ENCODE peak calls at places on chromosome 2, in four cellular contexts. I is naive thymus-derived CD4-positive, alpha-beta T cell; D is AG04449; N is bronchial epithelial cell. W is an unnamed sample.

GRCh38 chr2:229407170-229407569 is 136.1 kb upstream of the PID1 start:
- DNase-seq in I (no peak), D (no peak), N (peak; percentile 99), W (peak; percentile 66)

GRCh38 chr2:187654535-187654934 is 100.3 kb upstream of the TFPI start:
- DNase-seq in I (no peak), D (no peak), N (no peak), W (peak; percentile 51)

GRCh38 chr2:20868377-20868776 is 45.5 kb upstream of the LDAH start:
- DNase-seq in I (peak; percentile 31), D (no peak), N (no peak), W (no peak)

GRCh38 chr2:104859310-104860130 is 5.6 kb downstream of the POU3F3 start:
- DNase-seq in I (no peak), D (no peak), N (no peak), W (no peak)

GRCh38 chr2:52536929-52537460 is 1230.6 kb upstream of the CHAC2 start:
- DNase-seq in I (no peak), D (no peak), N (peak; percentile 91), W (no peak)

GRCh38 chr2:173271135-173271534 is 83.5 kb upstream of the CDCA7 start:
- DNase-seq in I (no peak), D (no peak), N (no peak), W (no peak)

GRCh38 chr2:230866704-230867561 is 2.2 kb downstream of the ITM2C start:
- DNase-seq in I (peak; percentile 62), D (no peak), N (no peak), W (peak; percentile 26)

GRCh38 chr2:234741976-234742375 is 209.8 kb upstream of the SH3BP4 start:
- DNase-seq in I (no peak), D (no peak), N (peak; percentile 51), W (no peak)

GRCh38 chr2:73964223-73964622 is 20.5 kb upstream of the TET3 start:
- DNase-seq in I (no peak), D (no peak), N (no peak), W (no peak)

GRCh38 chr2:15750433-15750814 is 158.8 kb downstream of the DDX1 start:
- DNase-seq in I (no peak), D (no peak), N (no peak), W (no peak)

GRCh38 chr2:84649487-84650142 is 133.3 kb downstream of the DNAH6 start:
- DNase-seq in I (peak; percentile 49), D (no peak), N (no peak), W (no peak)

GRCh38 chr2:144659731-144660275 is 139.9 kb upstream of the ZEB2 start:
- DNase-seq in I (no peak), D (peak; percentile 91), N (peak; percentile 99), W (peak; percentile 98)

GRCh38 chr2:236856856-236857616 is 228.7 kb upstream of the COPS8 start:
- DNase-seq in I (no peak), D (no peak), N (no peak), W (no peak)

GRCh38 chr2:128347701-128348504 is 29.2 kb upstream of the HS6ST1 start:
- DNase-seq in I (no peak), D (no peak), N (no peak), W (peak; percentile 94)

GRCh38 chr2:83251473-83251872 is 1207.6 kb downstream of the SUCLG1 start:
- DNase-seq in I (no peak), D (no peak), N (peak; percentile 0), W (no peak)

GRCh38 chr2:236044191-236044590 is 124.0 kb downstream of the GBX2 start:
- DNase-seq in I (no peak), D (no peak), N (no peak), W (no peak)

GRCh38 chr2:236352761-236353593 is 88.8 kb upstream of the ASB18 start:
- DNase-seq in I (peak; percentile 29), D (no peak), N (peak; percentile 21), W (no peak)

GRCh38 chr2:58620896-58621295 is 379.8 kb upstream of the FANCL start:
- DNase-seq in I (no peak), D (no peak), N (no peak), W (no peak)

GRCh38 chr2:147133273-147133901 is 711.4 kb upstream of the ACVR2A start:
- DNase-seq in I (no peak), D (no peak), N (no peak), W (peak; percentile 14)

GRCh38 chr2:30252723-30253688 is 21.7 kb downstream of the LBH start:
- DNase-seq in I (no peak), D (no peak), N (peak; percentile 82), W (peak; percentile 81)

GRCh38 chr2:40106061-40106460 is 327.0 kb upstream of the THUMPD2 start:
- DNase-seq in I (no peak), D (no peak), N (peak; percentile 26), W (peak; percentile 24)

GRCh38 chr2:84942964-84943421 is 28.0 kb upstream of the KCMF1 start:
- DNase-seq in I (no peak), D (no peak), N (peak; percentile 76), W (no peak)

GRCh38 chr2:192148620-192149321 is 46.0 kb downstream of the TMEFF2 start:
- DNase-seq in I (no peak), D (no peak), N (no peak), W (no peak)

GRCh38 chr2:12424219-12424618 is 292.5 kb upstream of the TRIB2 start:
- DNase-seq in I (no peak), D (no peak), N (peak; percentile 44), W (peak; percentile 71)

GRCh38 chr2:110732422-110733413 is at the start of gene ACOXL:
- DNase-seq in I (no peak), D (no peak), N (peak; percentile 17), W (no peak)

GRCh38 chr2:119431155-119431975 is at the start of gene TMEM37:
- DNase-seq in I (no peak), D (no peak), N (no peak), W (peak; percentile 81)

GRCh38 chr2:224110811-224111210 is 71.7 kb upstream of the SERPINE2 start:
- DNase-seq in I (no peak), D (no peak), N (no peak), W (peak; percentile 24)

GRCh38 chr2:239611222-239611795 is 210.5 kb upstream of the HDAC4 start:
- DNase-seq in I (no peak), D (no peak), N (no peak), W (no peak)

GRCh38 chr2:221097949-221098348 is 474.2 kb downstream of the EPHA4 start:
- DNase-seq in I (no peak), D (no peak), N (no peak), W (no peak)

GRCh38 chr2:221102896-221103688 is 469.0 kb downstream of the EPHA4 start:
- DNase-seq in I (no peak), D (no peak), N (peak; percentile 57), W (no peak)

GRCh38 chr2:221097568-221097915 is 474.6 kb downstream of the EPHA4 start:
- DNase-seq in I (no peak), D (peak; percentile 12), N (peak; percentile 84), W (peak; percentile 96)

GRCh38 chr2:221103930-221104329 is 468.2 kb downstream of the EPHA4 start:
- DNase-seq in I (no peak), D (no peak), N (no peak), W (no peak)

GRCh38 chr2:221100467-221101089 is 471.5 kb downstream of the EPHA4 start:
- DNase-seq in I (no peak), D (no peak), N (no peak), W (no peak)
- H3K4me3 ChIP-seq in I (no peak overlapping the region), D (no peak overlapping the region), N (no peak overlapping the region), W (no peak overlapping the region)

GRCh38 chr2:26942543-26943295 is 27.7 kb upstream of the MAPRE3 start:
- DNase-seq in I (peak; percentile 59), D (no peak), N (peak; percentile 35), W (peak; percentile 33)
- H3K4me3 ChIP-seq in I (no peak overlapping the region), D (no peak overlapping the region), N (no peak overlapping the region), W (no peak overlapping the region)

GRCh38 chr2:38586926-38587325 is 15.8 kb downstream of the HNRNPLL start:
- DNase-seq in I (no peak), D (no peak), N (no peak), W (no peak)

GRCh38 chr2:38596229-38596628 is 6.5 kb downstream of the HNRNPLL start:
- DNase-seq in I (no peak), D (no peak), N (no peak), W (no peak)

GRCh38 chr2:38592951-38593350 is 9.8 kb downstream of the HNRNPLL start:
- DNase-seq in I (no peak), D (no peak), N (peak; percentile 91), W (no peak)

GRCh38 chr2:38590053-38590452 is 12.7 kb downstream of the HNRNPLL start:
- DNase-seq in I (no peak), D (no peak), N (no peak), W (no peak)

DNA sequence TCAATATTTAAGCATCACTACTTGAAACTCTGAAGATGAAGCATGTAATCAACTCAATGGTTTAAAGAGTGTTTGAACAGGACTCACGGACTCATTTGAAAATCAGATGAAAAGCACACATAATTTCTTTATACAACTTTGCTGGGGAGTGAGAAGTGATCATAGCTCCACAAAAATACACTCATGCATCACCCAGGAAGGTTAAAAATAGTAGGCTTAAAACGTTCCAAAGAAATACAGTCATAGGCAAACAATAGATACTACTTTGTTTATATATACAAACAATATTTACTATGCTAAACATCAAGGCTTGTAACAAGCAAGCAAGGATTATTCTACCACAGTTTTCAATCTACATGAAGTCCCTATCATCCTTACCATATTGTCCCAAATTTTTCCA is 11.6 kb downstream of the HNRNPLL start:
- DNase-seq in I (no peak), D (no peak), N (no peak), W (no peak)
- H3K4me3 ChIP-seq in I (no peak overlapping the region), D (no peak overlapping the region), N (no peak overlapping the region), W (no peak overlapping the region)

GRCh38 chr2:197152451-197153228 is 157.9 kb downstream of the ANKRD44 start:
- DNase-seq in I (peak; percentile 59), D (peak; percentile 71), N (peak; percentile 13), W (peak; percentile 16)
- H3K4me3 ChIP-seq in I (peak overlapping the region; percentile 10), D (no peak overlapping the region), N (no peak overlapping the region), W (no peak overlapping the region)

DNA sequence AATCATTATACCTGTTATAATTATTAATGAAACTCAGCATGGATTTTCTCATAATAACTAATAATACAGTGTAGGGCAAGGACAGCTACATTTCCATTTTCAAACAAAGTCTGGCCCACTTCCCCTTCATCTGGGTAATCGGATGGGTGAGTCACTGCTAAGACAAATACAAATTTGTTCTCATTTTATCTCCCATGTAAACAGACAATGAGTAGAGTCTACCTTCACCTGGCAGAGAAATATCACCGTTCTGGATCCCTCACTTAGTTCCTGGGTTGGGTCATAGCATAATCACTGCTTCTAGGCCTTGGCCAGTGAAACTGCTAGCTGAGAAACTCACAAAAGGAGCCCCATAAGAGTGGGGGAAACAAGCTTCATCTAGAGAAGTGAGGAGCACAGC is 9.2 kb downstream of the CNTNAP5 start:
- DNase-seq in I (no peak), D (no peak), N (peak; percentile 42), W (no peak)
- H3K4me3 ChIP-seq in I (no peak overlapping the region), D (no peak overlapping the region), N (no peak overlapping the region), W (no peak overlapping the region)

W was measured in MG63.